ENCODE peak calls at places on chromosomes 2 and 18, in nine cellular contexts. One of them, this sample, is unnamed.

GRCh38 chr18:76546282-76546572 is 51.2 kb upstream of the ZNF516 start:
- DNase-seq in GF-D8: no peak
- DNase-seq in astrocyte of the spinal cord: no peak
- DNase-seq in substantia nigra: no peak
- DNase-seq in cardiac fibroblast: no peak
- DNase-seq in ovary: no peak
- DNase-seq in T-helper 2 cell: no peak
- DNase-seq in naive thymus-derived CD8-positive, alpha-beta T cell: no peak
- DNase-seq in effector memory CD8-positive, alpha-beta T cell: no peak
- DNase-seq in this sample: no peak

GRCh38 chr2:179861027-179861776 is at the start of gene ZNF385B:
- DNase-seq in astrocyte of the spinal cord: no peak
- DNase-seq in GF-D8: no peak
- DNase-seq in ovary: peak; percentile 58
- DNase-seq in effector memory CD8-positive, alpha-beta T cell: no peak
- DNase-seq in T-helper 2 cell: peak; percentile 10
- DNase-seq in cardiac fibroblast: peak; percentile 21
- DNase-seq in substantia nigra: no peak
- DNase-seq in naive thymus-derived CD8-positive, alpha-beta T cell: no peak
- DNase-seq in this sample: peak; percentile 5

GRCh38 chr18:56770873-56771272 is 119.7 kb downstream of the WDR7 start:
- DNase-seq in ovary: no peak
- DNase-seq in cardiac fibroblast: peak; percentile 3
- DNase-seq in naive thymus-derived CD8-positive, alpha-beta T cell: no peak
- DNase-seq in GF-D8: no peak
- DNase-seq in effector memory CD8-positive, alpha-beta T cell: no peak
- DNase-seq in astrocyte of the spinal cord: no peak
- DNase-seq in T-helper 2 cell: no peak
- DNase-seq in substantia nigra: no peak
- DNase-seq in this sample: no peak

GRCh38 chr18:3910507-3910906 is 460.5 kb downstream of the TGIF1 start:
- DNase-seq in substantia nigra: no peak
- DNase-seq in effector memory CD8-positive, alpha-beta T cell: no peak
- DNase-seq in naive thymus-derived CD8-positive, alpha-beta T cell: no peak
- DNase-seq in ovary: no peak
- DNase-seq in cardiac fibroblast: no peak
- DNase-seq in T-helper 2 cell: no peak
- DNase-seq in GF-D8: no peak
- DNase-seq in astrocyte of the spinal cord: peak; percentile 49
- DNase-seq in this sample: no peak

GRCh38 chr2:161237397-161238263 is 70.6 kb upstream of the PSMD14 start:
- DNase-seq in ovary: peak; percentile 80
- DNase-seq in substantia nigra: peak; percentile 56
- DNase-seq in naive thymus-derived CD8-positive, alpha-beta T cell: peak; percentile 46
- DNase-seq in T-helper 2 cell: peak; percentile 45
- DNase-seq in effector memory CD8-positive, alpha-beta T cell: no peak
- DNase-seq in GF-D8: no peak
- DNase-seq in cardiac fibroblast: peak; percentile 43
- DNase-seq in astrocyte of the spinal cord: peak; percentile 55
- DNase-seq in this sample: peak; percentile 53

GRCh38 chr2:26043862-26044736 is 10.2 kb downstream of the RAB10 start:
- DNase-seq in substantia nigra: no peak
- DNase-seq in T-helper 2 cell: peak; percentile 17
- DNase-seq in effector memory CD8-positive, alpha-beta T cell: no peak
- DNase-seq in cardiac fibroblast: peak; percentile 46
- DNase-seq in ovary: no peak
- DNase-seq in naive thymus-derived CD8-positive, alpha-beta T cell: no peak
- DNase-seq in astrocyte of the spinal cord: peak; percentile 14
- DNase-seq in GF-D8: no peak
- DNase-seq in this sample: peak; percentile 18

GRCh38 chr2:64943387-64944150 is 45.6 kb upstream of the SLC1A4 start:
- DNase-seq in effector memory CD8-positive, alpha-beta T cell: no peak
- DNase-seq in naive thymus-derived CD8-positive, alpha-beta T cell: no peak
- DNase-seq in astrocyte of the spinal cord: peak; percentile 49
- DNase-seq in GF-D8: no peak
- DNase-seq in T-helper 2 cell: no peak
- DNase-seq in ovary: peak; percentile 75
- DNase-seq in substantia nigra: peak; percentile 77
- DNase-seq in cardiac fibroblast: peak; percentile 62
- DNase-seq in this sample: no peak

GRCh38 chr2:171124512-171124911 is 36.2 kb downstream of the TLK1 start:
- DNase-seq in cardiac fibroblast: no peak
- DNase-seq in T-helper 2 cell: no peak
- DNase-seq in naive thymus-derived CD8-positive, alpha-beta T cell: no peak
- DNase-seq in ovary: no peak
- DNase-seq in substantia nigra: no peak
- DNase-seq in effector memory CD8-positive, alpha-beta T cell: no peak
- DNase-seq in GF-D8: no peak
- DNase-seq in astrocyte of the spinal cord: no peak
- DNase-seq in this sample: no peak

GRCh38 chr2:9326975-9327374 is 96.4 kb downstream of the ITGB1BP1 start:
- DNase-seq in astrocyte of the spinal cord: peak; percentile 37
- DNase-seq in cardiac fibroblast: peak; percentile 31
- DNase-seq in naive thymus-derived CD8-positive, alpha-beta T cell: no peak
- DNase-seq in substantia nigra: no peak
- DNase-seq in effector memory CD8-positive, alpha-beta T cell: no peak
- DNase-seq in ovary: no peak
- DNase-seq in T-helper 2 cell: no peak
- DNase-seq in GF-D8: no peak
- DNase-seq in this sample: peak; percentile 42

GRCh38 chr2:290090-290722 is 2.3 kb upstream of the ALKAL2 start:
- DNase-seq in ovary: peak; percentile 92
- DNase-seq in astrocyte of the spinal cord: peak; percentile 81
- DNase-seq in cardiac fibroblast: peak; percentile 84
- DNase-seq in T-helper 2 cell: peak; percentile 34
- DNase-seq in effector memory CD8-positive, alpha-beta T cell: peak; percentile 30
- DNase-seq in naive thymus-derived CD8-positive, alpha-beta T cell: peak; percentile 55
- DNase-seq in GF-D8: no peak
- DNase-seq in substantia nigra: peak; percentile 73
- DNase-seq in this sample: peak; percentile 67

GRCh38 chr2:98828793-98829371 is 98.0 kb upstream of the MGAT4A start:
- DNase-seq in effector memory CD8-positive, alpha-beta T cell: no peak
- DNase-seq in astrocyte of the spinal cord: no peak
- DNase-seq in GF-D8: peak; percentile 42
- DNase-seq in T-helper 2 cell: peak; percentile 65
- DNase-seq in naive thymus-derived CD8-positive, alpha-beta T cell: no peak
- DNase-seq in cardiac fibroblast: no peak
- DNase-seq in substantia nigra: no peak
- DNase-seq in ovary: no peak
- DNase-seq in this sample: no peak

GRCh38 chr2:121992700-121993099 is 237.2 kb downstream of the TSN start:
- DNase-seq in effector memory CD8-positive, alpha-beta T cell: no peak
- DNase-seq in astrocyte of the spinal cord: no peak
- DNase-seq in GF-D8: no peak
- DNase-seq in ovary: no peak
- DNase-seq in substantia nigra: no peak
- DNase-seq in T-helper 2 cell: no peak
- DNase-seq in cardiac fibroblast: no peak
- DNase-seq in naive thymus-derived CD8-positive, alpha-beta T cell: no peak
- DNase-seq in this sample: no peak

GRCh38 chr18:58541789-58542425 is 87.0 kb downstream of the ALPK2 start:
- DNase-seq in GF-D8: peak; percentile 17
- DNase-seq in cardiac fibroblast: peak; percentile 92
- DNase-seq in substantia nigra: no peak
- DNase-seq in naive thymus-derived CD8-positive, alpha-beta T cell: no peak
- DNase-seq in ovary: no peak
- DNase-seq in astrocyte of the spinal cord: peak; percentile 99
- DNase-seq in T-helper 2 cell: peak; percentile 87
- DNase-seq in effector memory CD8-positive, alpha-beta T cell: peak; percentile 31
- DNase-seq in this sample: peak; percentile 13